ENCODE peak calls at places on chromosomes 6 and 20, in nine cellular contexts. Q is retina, J is OCI-LY7, H is Caco-2, B is AG08395, P is posterior vena cava, L is foreskin fibroblast, V is left cardiac atrium, Y is NCI-H1092 treated with DMSO at 0.1 percent for 48 hours. G is an unnamed sample.

GRCh38 chr6:13767121-13767794 is 47.1 kb downstream of the MCUR1 start:
- DNase-seq in Q (no peak), J (no peak), H (no peak), B (peak), P (no peak), L (peak), V (peak), Y (peak), G (peak)

GRCh38 chr6:12751694-12752304 is 35.2 kb downstream of the PHACTR1 start:
- DNase-seq in Q (peak), J (peak), H (peak), B (peak), P (no peak), L (peak), V (peak), Y (no peak), G (peak)

GRCh38 chr20:6055161-6055783 is 1.4 kb upstream of the LRRN4 start:
- DNase-seq in Q (no peak), J (no peak), H (peak), B (no peak), P (no peak), L (no peak), V (no peak), Y (no peak), G (no peak)

GRCh38 chr6:111972714-111973678 is 80.9 kb upstream of the CCN6 start:
- DNase-seq in Q (no peak), J (no peak), H (no peak), B (peak), P (no peak), L (peak), V (peak), Y (no peak), G (no peak)

GRCh38 chr6:781350-781961 is 88.5 kb upstream of the EXOC2 start:
- DNase-seq in Q (no peak), J (no peak), H (no peak), B (no peak), P (no peak), L (no peak), V (no peak), Y (no peak), G (no peak)

GRCh38 chr6:15464211-15464725 is 198.6 kb downstream of the DTNBP1 start:
- DNase-seq in Q (no peak), J (peak), H (peak), B (no peak), P (no peak), L (no peak), V (no peak), Y (no peak), G (no peak)

GRCh38 chr6:139742671-139743070 is 368.2 kb upstream of the CITED2 start:
- DNase-seq in Q (no peak), J (no peak), H (no peak), B (no peak), P (no peak), L (no peak), V (no peak), Y (no peak), G (no peak)

GRCh38 chr6:74197310-74197709 is 501.3 kb downstream of the CD109 start:
- DNase-seq in Q (no peak), J (no peak), H (no peak), B (no peak), P (no peak), L (no peak), V (no peak), Y (no peak), G (no peak)

GRCh38 chr20:63293456-63293855 is 470 bp downstream of the COL20A1 start:
- DNase-seq in Q (peak), J (no peak), H (no peak), B (no peak), P (no peak), L (no peak), V (no peak), Y (no peak), G (no peak)

GRCh38 chr6:152897807-152898399 is 84.9 kb downstream of the FBXO5 start:
- DNase-seq in Q (peak), J (peak), H (peak), B (peak), P (peak), L (peak), V (peak), Y (peak), G (peak)

GRCh38 chr20:8647868-8648495 is 420.9 kb upstream of the PLCB4 start:
- DNase-seq in Q (no peak), J (peak), H (no peak), B (no peak), P (no peak), L (no peak), V (peak), Y (no peak), G (no peak)

GRCh38 chr20:11738852-11739251 is 178.8 kb upstream of the BTBD3 start:
- DNase-seq in Q (no peak), J (no peak), H (no peak), B (no peak), P (no peak), L (no peak), V (no peak), Y (no peak), G (no peak)

GRCh38 chr6:15435468-15435867 is 189.6 kb downstream of the JARID2 start:
- DNase-seq in Q (no peak), J (no peak), H (no peak), B (no peak), P (no peak), L (no peak), V (no peak), Y (no peak), G (no peak)

G was measured in HuH-7.5.